ENCODE peak calls at places on chromosomes 6 and 20, in seven cellular contexts. R is G401, V is T follicular helper cell, Y is NCI-H2171 treated with DMSO at 0.1 percent for 48 hours, K is HuH-7.5, O is adrenal gland, N is T-helper 2 cell. H is an unnamed sample.

GRCh38 chr6:80304014-80304413 is 197.5 kb downstream of the BCKDHB start:
- DNase-seq in R (no peak), V (no peak), Y (no peak), K (no peak), O (no peak), N (no peak), H (no peak)

GRCh38 chr6:74115674-74116073 is 419.7 kb downstream of the CD109 start:
- DNase-seq in R (no peak), V (no peak), Y (no peak), K (no peak), O (no peak), N (no peak), H (no peak)

GRCh38 chr6:31764239-31764638 is 1.8 kb downstream of the SAPCD1 start:
- DNase-seq in R (no peak), V (no peak), Y (no peak), K (no peak), O (no peak), N (no peak), H (peak)

GRCh38 chr6:100078509-100078908 is 84.5 kb upstream of the MCHR2 start:
- DNase-seq in R (peak), V (no peak), Y (peak), K (no peak), O (no peak), N (peak), H (peak)

GRCh38 chr20:50298554-50299324 is 108.1 kb downstream of the CEBPB start:
- DNase-seq in R (no peak), V (no peak), Y (no peak), K (no peak), O (no peak), N (no peak), H (no peak)

GRCh38 chr20:17573493-17573892 is 3.6 kb downstream of the DSTN start:
- DNase-seq in R (no peak), V (no peak), Y (no peak), K (no peak), O (no peak), N (no peak), H (no peak)

GRCh38 chr6:79750806-79751205 is 119.7 kb downstream of the SH3BGRL2 start:
- DNase-seq in R (peak), V (no peak), Y (peak), K (no peak), O (no peak), N (no peak), H (peak)

GRCh38 chr20:8399963-8400362 is 267.9 kb downstream of the PLCB1 start:
- DNase-seq in R (no peak), V (no peak), Y (no peak), K (no peak), O (no peak), N (peak), H (peak)

GRCh38 chr6:47156196-47156595 is 114.1 kb upstream of the ADGRF1 start:
- DNase-seq in R (no peak), V (no peak), Y (no peak), K (no peak), O (no peak), N (no peak), H (no peak)

GRCh38 chr6:124373386-124373785 is 569.7 kb downstream of the NKAIN2 start:
- DNase-seq in R (no peak), V (no peak), Y (no peak), K (no peak), O (no peak), N (no peak), H (peak)

GRCh38 chr6:111662192-111662793 is 56.6 kb upstream of the TRAF3IP2 start:
- DNase-seq in R (no peak), V (no peak), Y (no peak), K (no peak), O (no peak), N (no peak), H (no peak)

GRCh38 chr20:48202774-48203173 is 417.5 kb upstream of the SULF2 start:
- DNase-seq in R (no peak), V (no peak), Y (peak), K (no peak), O (no peak), N (no peak), H (no peak)

GRCh38 chr20:53578492-53579222 is 15.0 kb downstream of the ZNF217 start:
- DNase-seq in R (peak), V (peak), Y (peak), K (peak), O (peak), N (peak), H (peak)

GRCh38 chr6:158361961-158362634 is 49.8 kb downstream of the TULP4 start:
- DNase-seq in R (peak), V (no peak), Y (no peak), K (no peak), O (no peak), N (no peak), H (no peak)

GRCh38 chr20:63362426-63363009 is 1.4 kb upstream of the CHRNA4 start:
- DNase-seq in R (no peak), V (no peak), Y (no peak), K (no peak), O (no peak), N (no peak), H (no peak)

GRCh38 chr20:49608752-49609670 is 41.1 kb upstream of the PTGIS start:
- DNase-seq in R (peak), V (peak), Y (peak), K (peak), O (peak), N (peak), H (peak)

GRCh38 chr6:164168595-164168994 is 754.1 kb downstream of the QKI start:
- DNase-seq in R (no peak), V (no peak), Y (no peak), K (no peak), O (no peak), N (no peak), H (no peak)

GRCh38 chr6:156701961-156702360 is 75.2 kb upstream of the ARID1B start:
- DNase-seq in R (no peak), V (no peak), Y (no peak), K (no peak), O (no peak), N (no peak), H (no peak)

GRCh38 chr6:34241351-34242215 is 4.9 kb downstream of the HMGA1 start:
- DNase-seq in R (no peak), V (no peak), Y (no peak), K (no peak), O (no peak), N (no peak), H (no peak)

GRCh38 chr20:40600441-40601235 is 88.4 kb downstream of the MAFB start:
- DNase-seq in R (no peak), V (no peak), Y (no peak), K (no peak), O (no peak), N (no peak), H (no peak)

GRCh38 chr6:136989591-136990578 is 54.9 kb downstream of the IL20RA start:
- DNase-seq in R (no peak), V (no peak), Y (no peak), K (no peak), O (no peak), N (no peak), H (peak)

GRCh38 chr20:44334306-44334705 is 2.5 kb upstream of the R3HDML start:
- DNase-seq in R (no peak), V (no peak), Y (no peak), K (no peak), O (no peak), N (no peak), H (no peak)

GRCh38 chr6:146582857-146583256 is 15.9 kb upstream of the ADGB start:
- DNase-seq in R (peak), V (no peak), Y (no peak), K (no peak), O (peak), N (no peak), H (peak)

GRCh38 chr6:36273802-36274201 is 3.9 kb downstream of the PNPLA1 start:
- DNase-seq in R (no peak), V (no peak), Y (no peak), K (no peak), O (no peak), N (no peak), H (no peak)

H was measured in NCI-H69.